ENCODE peak calls at places on chromosomes 7 and 10, in ten cellular contexts. V is GM12864, Y is endothelial cell, O is GM06990, K is WTC11, B is HCT116, I is MCF 10A, N is RWPE1, S is cardiac fibroblast, X is bronchial epithelial cell. R is an unnamed sample.

GRCh38 chr10:13960603-13961002 is 370.1 kb downstream of the FRMD4A start:
- DNase-seq in V (no peak), Y (no peak), O (no peak), K (no peak), B (no peak), I (no peak), N (no peak), S (no peak), X (no peak), R (no peak)

GRCh38 chr10:113504423-113504822 is 48.4 kb upstream of the HABP2 start:
- DNase-seq in V (no peak), Y (no peak), O (no peak), K (no peak), B (no peak), I (peak), N (no peak), S (no peak), X (peak), R (no peak)

GRCh38 chr10:95835149-95835860 is 72.5 kb upstream of the CC2D2B start:
- DNase-seq in V (no peak), Y (no peak), O (no peak), K (no peak), B (no peak), I (no peak), N (no peak), S (no peak), X (no peak), R (no peak)

GRCh38 chr7:134701272-134701671 is 54.6 kb downstream of the BPGM start:
- DNase-seq in V (no peak), Y (no peak), O (no peak), K (no peak), B (no peak), I (peak), N (no peak), S (peak), X (peak), R (no peak)

GRCh38 chr10:131577786-131578471 is 266.4 kb upstream of the TCERG1L start:
- DNase-seq in V (no peak), Y (no peak), O (no peak), K (no peak), B (no peak), I (no peak), N (no peak), S (no peak), X (no peak), R (peak)

GRCh38 chr7:70710011-70710480 is 421.9 kb upstream of the GALNT17 start:
- DNase-seq in V (no peak), Y (no peak), O (no peak), K (no peak), B (no peak), I (no peak), N (peak), S (peak), X (peak), R (no peak)

GRCh38 chr7:50595538-50596102 is 30.4 kb upstream of the DDC start:
- DNase-seq in V (no peak), Y (peak), O (no peak), K (no peak), B (peak), I (peak), N (peak), S (peak), X (peak), R (peak)

GRCh38 chr7:19464241-19464640 is 244.6 kb downstream of the POLR1F start:
- DNase-seq in V (no peak), Y (no peak), O (no peak), K (no peak), B (no peak), I (no peak), N (no peak), S (no peak), X (no peak), R (no peak)

GRCh38 chr10:63522129-63522687 is 1.0 kb downstream of the REEP3 start:
- DNase-seq in V (no peak), Y (no peak), O (no peak), K (no peak), B (no peak), I (no peak), N (peak), S (peak), X (peak), R (no peak)

GRCh38 chr7:76225379-76225778 is 23.7 kb downstream of the SRRM3 start:
- DNase-seq in V (no peak), Y (peak), O (no peak), K (peak), B (no peak), I (peak), N (peak), S (peak), X (peak), R (no peak)

GRCh38 chr7:6502886-6503285 is 48.4 kb downstream of the GRID2IP start:
- DNase-seq in V (no peak), Y (no peak), O (no peak), K (no peak), B (no peak), I (no peak), N (no peak), S (no peak), X (no peak), R (no peak)

GRCh38 chr10:5532231-5532605 is 7.5 kb downstream of the CALML3 start:
- DNase-seq in V (no peak), Y (no peak), O (no peak), K (peak), B (no peak), I (no peak), N (no peak), S (no peak), X (no peak), R (no peak)

GRCh38 chr10:108755661-108756060 is 1167.7 kb downstream of the XPNPEP1 start:
- DNase-seq in V (no peak), Y (no peak), O (no peak), K (no peak), B (no peak), I (no peak), N (no peak), S (no peak), X (no peak), R (no peak)

GRCh38 chr10:118977864-118978263 is 51.6 kb upstream of the NANOS1 start:
- DNase-seq in V (no peak), Y (no peak), O (no peak), K (no peak), B (no peak), I (no peak), N (no peak), S (no peak), X (no peak), R (peak)

GRCh38 chr10:91036807-91037405 is 116.0 kb upstream of the ANKRD1 start:
- DNase-seq in V (no peak), Y (no peak), O (no peak), K (no peak), B (no peak), I (peak), N (no peak), S (peak), X (no peak), R (no peak)

GRCh38 chr7:24786941-24787340 is 29.7 kb upstream of the GSDME start:
- DNase-seq in V (no peak), Y (no peak), O (no peak), K (no peak), B (peak), I (peak), N (peak), S (peak), X (peak), R (no peak)

GRCh38 chr10:11110499-11110898 is 92.8 kb downstream of the CELF2 start:
- DNase-seq in V (no peak), Y (no peak), O (no peak), K (no peak), B (no peak), I (no peak), N (no peak), S (no peak), X (no peak), R (no peak)

GRCh38 chr10:11112718-11113117 is 95.0 kb downstream of the CELF2 start:
- DNase-seq in V (no peak), Y (no peak), O (no peak), K (no peak), B (no peak), I (peak), N (no peak), S (no peak), X (peak), R (no peak)

GRCh38 chr10:11114251-11114650 is 96.6 kb downstream of the CELF2 start:
- DNase-seq in V (no peak), Y (no peak), O (no peak), K (no peak), B (no peak), I (no peak), N (no peak), S (no peak), X (no peak), R (no peak)

GRCh38 chr10:11115337-11115736 is 97.7 kb downstream of the CELF2 start:
- DNase-seq in V (no peak), Y (no peak), O (no peak), K (no peak), B (no peak), I (no peak), N (no peak), S (no peak), X (no peak), R (no peak)

DNA sequence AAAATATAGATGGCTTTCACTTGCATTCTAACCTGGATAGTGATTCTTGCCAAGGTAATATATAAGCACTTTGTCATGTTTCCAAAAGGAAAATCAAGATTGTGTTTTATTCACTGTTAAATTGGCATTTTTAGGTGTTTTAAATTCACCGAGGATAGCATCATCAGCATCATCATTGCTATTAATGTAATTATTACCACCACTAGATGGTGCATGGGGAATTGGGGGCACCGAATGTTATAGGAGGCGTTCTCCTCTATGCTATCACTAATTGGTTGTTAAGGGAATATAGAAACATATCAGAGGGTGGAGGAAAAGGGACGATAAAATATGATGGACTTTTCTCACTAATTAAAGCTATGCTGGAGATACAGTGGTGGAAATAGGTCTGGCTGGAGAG is 95.5 kb downstream of the CELF2 start:
- DNase-seq in V (no peak), Y (no peak), O (no peak), K (no peak), B (no peak), I (no peak), N (no peak), S (no peak), X (no peak), R (no peak)
- TF ChIP-seq CTCF in V (peak), Y (peak), O (peak), K (no peak), B (peak), I (no peak), N (no peak), S (no peak), X (no peak), R (peak)

GRCh38 chr10:132687893-132688579 is 97.9 kb downstream of the NKX6-2 start:
- DNase-seq in V (no peak), Y (no peak), O (no peak), K (peak), B (no peak), I (no peak), N (no peak), S (no peak), X (no peak), R (peak)

GRCh38 chr10:132685921-132686680 is 99.8 kb downstream of the NKX6-2 start:
- DNase-seq in V (no peak), Y (no peak), O (no peak), K (peak), B (no peak), I (no peak), N (no peak), S (no peak), X (no peak), R (peak)

GRCh38 chr10:132687181-132687892 is 98.6 kb downstream of the NKX6-2 start:
- DNase-seq in V (no peak), Y (no peak), O (no peak), K (peak), B (no peak), I (no peak), N (no peak), S (no peak), X (no peak), R (peak)

GRCh38 chr10:132684164-132684891 is 101.6 kb downstream of the NKX6-2 start:
- DNase-seq in V (no peak), Y (no peak), O (no peak), K (peak), B (no peak), I (peak), N (no peak), S (no peak), X (peak), R (peak)

GRCh38 chr10:132685121-132685891 is 100.6 kb downstream of the NKX6-2 start:
- DNase-seq in V (no peak), Y (no peak), O (no peak), K (peak), B (no peak), I (peak), N (peak), S (peak), X (peak), R (peak)
- TF ChIP-seq CTCF in V (no peak), Y (no peak), O (no peak), K (no peak), B (no peak), I (no peak), N (no peak), S (no peak), X (peak), R (no peak)

GRCh38 chr10:78657622-78658165 is 411.1 kb upstream of the ZMIZ1 start:
- DNase-seq in V (peak), Y (peak), O (peak), K (peak), B (peak), I (peak), N (peak), S (peak), X (peak), R (peak)
- TF ChIP-seq CTCF in V (peak), Y (peak), O (peak), K (peak), B (peak), I (peak), N (peak), S (peak), X (peak), R (peak)

DNA sequence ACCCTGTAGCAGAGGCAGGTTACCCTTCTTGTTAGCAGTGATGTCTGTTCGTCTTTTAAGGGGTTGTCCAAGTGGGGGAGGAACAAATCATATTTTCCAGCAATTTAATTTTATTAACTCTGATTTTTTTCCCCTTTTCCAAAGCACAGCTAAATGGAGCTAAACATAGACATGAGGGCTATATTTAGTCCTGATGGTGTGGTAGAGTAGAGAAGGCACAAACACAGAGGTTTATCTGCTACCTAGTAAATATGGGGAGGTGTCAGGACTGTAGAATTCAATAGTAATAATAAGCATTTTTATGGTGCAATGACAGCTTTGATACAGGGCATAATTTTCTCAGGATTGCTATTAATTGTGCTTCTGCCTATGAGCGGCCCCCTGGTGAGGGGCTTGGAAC is 22.5 kb downstream of the LRRC4 start:
- DNase-seq in V (no peak), Y (no peak), O (no peak), K (no peak), B (no peak), I (no peak), N (no peak), S (no peak), X (no peak), R (no peak)
- TF ChIP-seq CTCF in V (no peak), Y (no peak), O (no peak), K (no peak), B (no peak), I (no peak), N (no peak), S (no peak), X (no peak), R (no peak)